ENCODE peak calls at places on chromosomes 13 and 19, in eight cellular contexts. One of them, this sample, is unnamed.

GRCh38 chr13:109500146-109500773 is 286.1 kb downstream of the IRS2 start:
- DNase-seq in NCI-H1105 treated with DMSO at 0.1 percent for 48 hours: no peak
- DNase-seq in LHCN-M2: peak
- DNase-seq in activated T-cell treated with anti-CD3 and anti-CD28 coated beads, Interleukin-2, amount 50 U/mL, for 72 hours: no peak
- DNase-seq in GM06990: no peak
- DNase-seq in AG08395: no peak
- DNase-seq in osteoblast: peak
- DNase-seq in stimulated activated CD4-positive, alpha-beta T cell treated with anti-CD3 and anti-CD28 coated beads, Interleukin-2, amount 100 ng/mL, for 48 hours: no peak
- DNase-seq in this sample: peak

GRCh38 chr13:41614671-41615519 is 157.5 kb downstream of the RGCC start:
- DNase-seq in NCI-H1105 treated with DMSO at 0.1 percent for 48 hours: no peak
- DNase-seq in LHCN-M2: no peak
- DNase-seq in activated T-cell treated with anti-CD3 and anti-CD28 coated beads, Interleukin-2, amount 50 U/mL, for 72 hours: no peak
- DNase-seq in GM06990: no peak
- DNase-seq in AG08395: no peak
- DNase-seq in osteoblast: peak
- DNase-seq in stimulated activated CD4-positive, alpha-beta T cell treated with anti-CD3 and anti-CD28 coated beads, Interleukin-2, amount 100 ng/mL, for 48 hours: no peak
- DNase-seq in this sample: no peak

GRCh38 chr19:45878043-45878794 is 7.7 kb downstream of the IRF2BP1 start:
- DNase-seq in NCI-H1105 treated with DMSO at 0.1 percent for 48 hours: no peak
- DNase-seq in LHCN-M2: no peak
- DNase-seq in activated T-cell treated with anti-CD3 and anti-CD28 coated beads, Interleukin-2, amount 50 U/mL, for 72 hours: peak
- DNase-seq in GM06990: no peak
- DNase-seq in AG08395: no peak
- DNase-seq in osteoblast: peak
- DNase-seq in stimulated activated CD4-positive, alpha-beta T cell treated with anti-CD3 and anti-CD28 coated beads, Interleukin-2, amount 100 ng/mL, for 48 hours: no peak
- DNase-seq in this sample: peak

GRCh38 chr19:459724-460511 is 915 bp downstream of the SHC2 start:
- DNase-seq in NCI-H1105 treated with DMSO at 0.1 percent for 48 hours: peak
- DNase-seq in LHCN-M2: peak
- DNase-seq in activated T-cell treated with anti-CD3 and anti-CD28 coated beads, Interleukin-2, amount 50 U/mL, for 72 hours: peak
- DNase-seq in GM06990: no peak
- DNase-seq in AG08395: peak
- DNase-seq in osteoblast: peak
- DNase-seq in stimulated activated CD4-positive, alpha-beta T cell treated with anti-CD3 and anti-CD28 coated beads, Interleukin-2, amount 100 ng/mL, for 48 hours: peak
- DNase-seq in this sample: peak

GRCh38 chr13:24148414-24149305 is 11.9 kb upstream of the SPATA13 start:
- DNase-seq in NCI-H1105 treated with DMSO at 0.1 percent for 48 hours: no peak
- DNase-seq in LHCN-M2: peak
- DNase-seq in activated T-cell treated with anti-CD3 and anti-CD28 coated beads, Interleukin-2, amount 50 U/mL, for 72 hours: no peak
- DNase-seq in GM06990: no peak
- DNase-seq in AG08395: peak
- DNase-seq in osteoblast: peak
- DNase-seq in stimulated activated CD4-positive, alpha-beta T cell treated with anti-CD3 and anti-CD28 coated beads, Interleukin-2, amount 100 ng/mL, for 48 hours: no peak
- DNase-seq in this sample: peak

GRCh38 chr13:48804836-48805601 is 151.3 kb downstream of the CYSLTR2 start:
- DNase-seq in NCI-H1105 treated with DMSO at 0.1 percent for 48 hours: no peak
- DNase-seq in LHCN-M2: peak
- DNase-seq in activated T-cell treated with anti-CD3 and anti-CD28 coated beads, Interleukin-2, amount 50 U/mL, for 72 hours: peak
- DNase-seq in GM06990: no peak
- DNase-seq in AG08395: peak
- DNase-seq in osteoblast: no peak
- DNase-seq in stimulated activated CD4-positive, alpha-beta T cell treated with anti-CD3 and anti-CD28 coated beads, Interleukin-2, amount 100 ng/mL, for 48 hours: no peak
- DNase-seq in this sample: no peak

GRCh38 chr13:27923794-27924528 is 4.2 kb downstream of the PDX1 start:
- DNase-seq in NCI-H1105 treated with DMSO at 0.1 percent for 48 hours: no peak
- DNase-seq in LHCN-M2: no peak
- DNase-seq in activated T-cell treated with anti-CD3 and anti-CD28 coated beads, Interleukin-2, amount 50 U/mL, for 72 hours: peak
- DNase-seq in GM06990: no peak
- DNase-seq in AG08395: no peak
- DNase-seq in osteoblast: no peak
- DNase-seq in stimulated activated CD4-positive, alpha-beta T cell treated with anti-CD3 and anti-CD28 coated beads, Interleukin-2, amount 100 ng/mL, for 48 hours: no peak
- DNase-seq in this sample: no peak

GRCh38 chr19:45125975-45126493 is 33.1 kb downstream of the PPP1R37 start:
- DNase-seq in NCI-H1105 treated with DMSO at 0.1 percent for 48 hours: peak
- DNase-seq in LHCN-M2: peak
- DNase-seq in activated T-cell treated with anti-CD3 and anti-CD28 coated beads, Interleukin-2, amount 50 U/mL, for 72 hours: peak
- DNase-seq in GM06990: peak
- DNase-seq in AG08395: peak
- DNase-seq in osteoblast: peak
- DNase-seq in stimulated activated CD4-positive, alpha-beta T cell treated with anti-CD3 and anti-CD28 coated beads, Interleukin-2, amount 100 ng/mL, for 48 hours: peak
- DNase-seq in this sample: peak

GRCh38 chr19:18961767-18962423 is 20.9 kb upstream of the HOMER3 start:
- DNase-seq in NCI-H1105 treated with DMSO at 0.1 percent for 48 hours: no peak
- DNase-seq in LHCN-M2: no peak
- DNase-seq in activated T-cell treated with anti-CD3 and anti-CD28 coated beads, Interleukin-2, amount 50 U/mL, for 72 hours: no peak
- DNase-seq in GM06990: no peak
- DNase-seq in AG08395: no peak
- DNase-seq in osteoblast: no peak
- DNase-seq in stimulated activated CD4-positive, alpha-beta T cell treated with anti-CD3 and anti-CD28 coated beads, Interleukin-2, amount 100 ng/mL, for 48 hours: no peak
- DNase-seq in this sample: no peak

GRCh38 chr19:49136771-49137171 is 17.4 kb downstream of the PPFIA3 start:
- DNase-seq in NCI-H1105 treated with DMSO at 0.1 percent for 48 hours: no peak
- DNase-seq in LHCN-M2: no peak
- DNase-seq in activated T-cell treated with anti-CD3 and anti-CD28 coated beads, Interleukin-2, amount 50 U/mL, for 72 hours: no peak
- DNase-seq in GM06990: no peak
- DNase-seq in AG08395: peak
- DNase-seq in osteoblast: peak
- DNase-seq in stimulated activated CD4-positive, alpha-beta T cell treated with anti-CD3 and anti-CD28 coated beads, Interleukin-2, amount 100 ng/mL, for 48 hours: no peak
- DNase-seq in this sample: peak

GRCh38 chr13:75135325-75135825 is 346.6 kb downstream of the TBC1D4 start:
- DNase-seq in NCI-H1105 treated with DMSO at 0.1 percent for 48 hours: no peak
- DNase-seq in LHCN-M2: peak
- DNase-seq in activated T-cell treated with anti-CD3 and anti-CD28 coated beads, Interleukin-2, amount 50 U/mL, for 72 hours: no peak
- DNase-seq in GM06990: no peak
- DNase-seq in AG08395: peak
- DNase-seq in osteoblast: no peak
- DNase-seq in stimulated activated CD4-positive, alpha-beta T cell treated with anti-CD3 and anti-CD28 coated beads, Interleukin-2, amount 100 ng/mL, for 48 hours: no peak
- DNase-seq in this sample: peak

GRCh38 chr19:47853003-47853402 is 6.0 kb upstream of the TPRX2 start:
- DNase-seq in NCI-H1105 treated with DMSO at 0.1 percent for 48 hours: no peak
- DNase-seq in LHCN-M2: no peak
- DNase-seq in activated T-cell treated with anti-CD3 and anti-CD28 coated beads, Interleukin-2, amount 50 U/mL, for 72 hours: no peak
- DNase-seq in GM06990: no peak
- DNase-seq in AG08395: no peak
- DNase-seq in osteoblast: no peak
- DNase-seq in stimulated activated CD4-positive, alpha-beta T cell treated with anti-CD3 and anti-CD28 coated beads, Interleukin-2, amount 100 ng/mL, for 48 hours: no peak
- DNase-seq in this sample: no peak

GRCh38 chr13:98141938-98142426 is 912 bp upstream of the FARP1 start:
- DNase-seq in NCI-H1105 treated with DMSO at 0.1 percent for 48 hours: no peak
- DNase-seq in LHCN-M2: no peak
- DNase-seq in activated T-cell treated with anti-CD3 and anti-CD28 coated beads, Interleukin-2, amount 50 U/mL, for 72 hours: peak
- DNase-seq in GM06990: no peak
- DNase-seq in AG08395: peak
- DNase-seq in osteoblast: no peak
- DNase-seq in stimulated activated CD4-positive, alpha-beta T cell treated with anti-CD3 and anti-CD28 coated beads, Interleukin-2, amount 100 ng/mL, for 48 hours: no peak
- DNase-seq in this sample: no peak

GRCh38 chr19:50461066-50461875 is 15.0 kb upstream of the EMC10 start:
- DNase-seq in NCI-H1105 treated with DMSO at 0.1 percent for 48 hours: peak
- DNase-seq in LHCN-M2: peak
- DNase-seq in activated T-cell treated with anti-CD3 and anti-CD28 coated beads, Interleukin-2, amount 50 U/mL, for 72 hours: peak
- DNase-seq in GM06990: peak
- DNase-seq in AG08395: peak
- DNase-seq in osteoblast: peak
- DNase-seq in stimulated activated CD4-positive, alpha-beta T cell treated with anti-CD3 and anti-CD28 coated beads, Interleukin-2, amount 100 ng/mL, for 48 hours: peak
- DNase-seq in this sample: peak

GRCh38 chr19:47005873-47006272 is 13.8 kb upstream of the NPAS1 start:
- DNase-seq in NCI-H1105 treated with DMSO at 0.1 percent for 48 hours: no peak
- DNase-seq in LHCN-M2: peak
- DNase-seq in activated T-cell treated with anti-CD3 and anti-CD28 coated beads, Interleukin-2, amount 50 U/mL, for 72 hours: no peak
- DNase-seq in GM06990: no peak
- DNase-seq in AG08395: no peak
- DNase-seq in osteoblast: peak
- DNase-seq in stimulated activated CD4-positive, alpha-beta T cell treated with anti-CD3 and anti-CD28 coated beads, Interleukin-2, amount 100 ng/mL, for 48 hours: no peak
- DNase-seq in this sample: no peak

GRCh38 chr19:16405797-16406196 is 66.0 kb downstream of the EPS15L1 start:
- DNase-seq in NCI-H1105 treated with DMSO at 0.1 percent for 48 hours: no peak
- DNase-seq in LHCN-M2: no peak
- DNase-seq in activated T-cell treated with anti-CD3 and anti-CD28 coated beads, Interleukin-2, amount 50 U/mL, for 72 hours: no peak
- DNase-seq in GM06990: no peak
- DNase-seq in AG08395: no peak
- DNase-seq in osteoblast: peak
- DNase-seq in stimulated activated CD4-positive, alpha-beta T cell treated with anti-CD3 and anti-CD28 coated beads, Interleukin-2, amount 100 ng/mL, for 48 hours: no peak
- DNase-seq in this sample: no peak

GRCh38 chr13:109595466-109595865 is 190.9 kb downstream of the IRS2 start:
- DNase-seq in NCI-H1105 treated with DMSO at 0.1 percent for 48 hours: no peak
- DNase-seq in LHCN-M2: no peak
- DNase-seq in activated T-cell treated with anti-CD3 and anti-CD28 coated beads, Interleukin-2, amount 50 U/mL, for 72 hours: no peak
- DNase-seq in GM06990: no peak
- DNase-seq in AG08395: peak
- DNase-seq in osteoblast: no peak
- DNase-seq in stimulated activated CD4-positive, alpha-beta T cell treated with anti-CD3 and anti-CD28 coated beads, Interleukin-2, amount 100 ng/mL, for 48 hours: no peak
- DNase-seq in this sample: no peak

GRCh38 chr13:103238441-103238840 is 172.2 kb upstream of the SLC10A2 start:
- DNase-seq in NCI-H1105 treated with DMSO at 0.1 percent for 48 hours: no peak
- DNase-seq in LHCN-M2: no peak
- DNase-seq in activated T-cell treated with anti-CD3 and anti-CD28 coated beads, Interleukin-2, amount 50 U/mL, for 72 hours: no peak
- DNase-seq in GM06990: no peak
- DNase-seq in AG08395: no peak
- DNase-seq in osteoblast: no peak
- DNase-seq in stimulated activated CD4-positive, alpha-beta T cell treated with anti-CD3 and anti-CD28 coated beads, Interleukin-2, amount 100 ng/mL, for 48 hours: no peak
- DNase-seq in this sample: no peak

GRCh38 chr19:40512473-40513344 is 45.9 kb downstream of the SPTBN4 start:
- DNase-seq in NCI-H1105 treated with DMSO at 0.1 percent for 48 hours: peak
- DNase-seq in LHCN-M2: no peak
- DNase-seq in activated T-cell treated with anti-CD3 and anti-CD28 coated beads, Interleukin-2, amount 50 U/mL, for 72 hours: no peak
- DNase-seq in GM06990: no peak
- DNase-seq in AG08395: peak
- DNase-seq in osteoblast: peak
- DNase-seq in stimulated activated CD4-positive, alpha-beta T cell treated with anti-CD3 and anti-CD28 coated beads, Interleukin-2, amount 100 ng/mL, for 48 hours: no peak
- DNase-seq in this sample: no peak

GRCh38 chr19:49081273-49081672 is 4.0 kb upstream of the SNRNP70 start:
- DNase-seq in NCI-H1105 treated with DMSO at 0.1 percent for 48 hours: no peak
- DNase-seq in LHCN-M2: no peak
- DNase-seq in activated T-cell treated with anti-CD3 and anti-CD28 coated beads, Interleukin-2, amount 50 U/mL, for 72 hours: no peak
- DNase-seq in GM06990: no peak
- DNase-seq in AG08395: no peak
- DNase-seq in osteoblast: peak
- DNase-seq in stimulated activated CD4-positive, alpha-beta T cell treated with anti-CD3 and anti-CD28 coated beads, Interleukin-2, amount 100 ng/mL, for 48 hours: no peak
- DNase-seq in this sample: no peak

GRCh38 chr19:32223595-32224370 is 121.6 kb upstream of the ZNF507 start:
- DNase-seq in NCI-H1105 treated with DMSO at 0.1 percent for 48 hours: peak
- DNase-seq in LHCN-M2: no peak
- DNase-seq in activated T-cell treated with anti-CD3 and anti-CD28 coated beads, Interleukin-2, amount 50 U/mL, for 72 hours: peak
- DNase-seq in GM06990: no peak
- DNase-seq in AG08395: no peak
- DNase-seq in osteoblast: no peak
- DNase-seq in stimulated activated CD4-positive, alpha-beta T cell treated with anti-CD3 and anti-CD28 coated beads, Interleukin-2, amount 100 ng/mL, for 48 hours: no peak
- DNase-seq in this sample: no peak

GRCh38 chr13:94157705-94158218 is 321.7 kb downstream of the DCT start:
- DNase-seq in NCI-H1105 treated with DMSO at 0.1 percent for 48 hours: no peak
- DNase-seq in LHCN-M2: no peak
- DNase-seq in activated T-cell treated with anti-CD3 and anti-CD28 coated beads, Interleukin-2, amount 50 U/mL, for 72 hours: no peak
- DNase-seq in GM06990: no peak
- DNase-seq in AG08395: no peak
- DNase-seq in osteoblast: no peak
- DNase-seq in stimulated activated CD4-positive, alpha-beta T cell treated with anti-CD3 and anti-CD28 coated beads, Interleukin-2, amount 100 ng/mL, for 48 hours: no peak
- DNase-seq in this sample: no peak

GRCh38 chr19:56076413-56076998 is 44.6 kb downstream of the ZNF787 start:
- DNase-seq in NCI-H1105 treated with DMSO at 0.1 percent for 48 hours: peak
- DNase-seq in LHCN-M2: peak
- DNase-seq in activated T-cell treated with anti-CD3 and anti-CD28 coated beads, Interleukin-2, amount 50 U/mL, for 72 hours: peak
- DNase-seq in GM06990: no peak
- DNase-seq in AG08395: peak
- DNase-seq in osteoblast: peak
- DNase-seq in stimulated activated CD4-positive, alpha-beta T cell treated with anti-CD3 and anti-CD28 coated beads, Interleukin-2, amount 100 ng/mL, for 48 hours: peak
- DNase-seq in this sample: peak

GRCh38 chr13:30829145-30829544 is 76.9 kb upstream of the MEDAG start:
- DNase-seq in NCI-H1105 treated with DMSO at 0.1 percent for 48 hours: no peak
- DNase-seq in LHCN-M2: peak
- DNase-seq in activated T-cell treated with anti-CD3 and anti-CD28 coated beads, Interleukin-2, amount 50 U/mL, for 72 hours: no peak
- DNase-seq in GM06990: no peak
- DNase-seq in AG08395: peak
- DNase-seq in osteoblast: peak
- DNase-seq in stimulated activated CD4-positive, alpha-beta T cell treated with anti-CD3 and anti-CD28 coated beads, Interleukin-2, amount 100 ng/mL, for 48 hours: no peak
- DNase-seq in this sample: peak

GRCh38 chr19:13018037-13018914 is 23.0 kb downstream of the NFIX start:
- DNase-seq in NCI-H1105 treated with DMSO at 0.1 percent for 48 hours: no peak
- DNase-seq in LHCN-M2: no peak
- DNase-seq in activated T-cell treated with anti-CD3 and anti-CD28 coated beads, Interleukin-2, amount 50 U/mL, for 72 hours: no peak
- DNase-seq in GM06990: no peak
- DNase-seq in AG08395: peak
- DNase-seq in osteoblast: peak
- DNase-seq in stimulated activated CD4-positive, alpha-beta T cell treated with anti-CD3 and anti-CD28 coated beads, Interleukin-2, amount 100 ng/mL, for 48 hours: no peak
- DNase-seq in this sample: no peak

GRCh38 chr19:15180451-15181390 is 20.1 kb downstream of the NOTCH3 start:
- DNase-seq in NCI-H1105 treated with DMSO at 0.1 percent for 48 hours: peak
- DNase-seq in LHCN-M2: no peak
- DNase-seq in activated T-cell treated with anti-CD3 and anti-CD28 coated beads, Interleukin-2, amount 50 U/mL, for 72 hours: no peak
- DNase-seq in GM06990: no peak
- DNase-seq in AG08395: no peak
- DNase-seq in osteoblast: peak
- DNase-seq in stimulated activated CD4-positive, alpha-beta T cell treated with anti-CD3 and anti-CD28 coated beads, Interleukin-2, amount 100 ng/mL, for 48 hours: no peak
- DNase-seq in this sample: no peak

GRCh38 chr19:18278521-18279265 is 2.7 kb downstream of the JUND start:
- DNase-seq in NCI-H1105 treated with DMSO at 0.1 percent for 48 hours: no peak
- DNase-seq in LHCN-M2: no peak
- DNase-seq in activated T-cell treated with anti-CD3 and anti-CD28 coated beads, Interleukin-2, amount 50 U/mL, for 72 hours: peak
- DNase-seq in GM06990: no peak
- DNase-seq in AG08395: no peak
- DNase-seq in osteoblast: peak
- DNase-seq in stimulated activated CD4-positive, alpha-beta T cell treated with anti-CD3 and anti-CD28 coated beads, Interleukin-2, amount 100 ng/mL, for 48 hours: peak
- DNase-seq in this sample: peak

GRCh38 chr13:95269756-95270155 is 31.5 kb downstream of the ABCC4 start:
- DNase-seq in NCI-H1105 treated with DMSO at 0.1 percent for 48 hours: no peak
- DNase-seq in LHCN-M2: no peak
- DNase-seq in activated T-cell treated with anti-CD3 and anti-CD28 coated beads, Interleukin-2, amount 50 U/mL, for 72 hours: no peak
- DNase-seq in GM06990: no peak
- DNase-seq in AG08395: no peak
- DNase-seq in osteoblast: no peak
- DNase-seq in stimulated activated CD4-positive, alpha-beta T cell treated with anti-CD3 and anti-CD28 coated beads, Interleukin-2, amount 100 ng/mL, for 48 hours: no peak
- DNase-seq in this sample: no peak

GRCh38 chr13:80870186-80870585 is 529.3 kb upstream of the SPRY2 start:
- DNase-seq in NCI-H1105 treated with DMSO at 0.1 percent for 48 hours: peak
- DNase-seq in LHCN-M2: no peak
- DNase-seq in activated T-cell treated with anti-CD3 and anti-CD28 coated beads, Interleukin-2, amount 50 U/mL, for 72 hours: no peak
- DNase-seq in GM06990: no peak
- DNase-seq in AG08395: no peak
- DNase-seq in osteoblast: no peak
- DNase-seq in stimulated activated CD4-positive, alpha-beta T cell treated with anti-CD3 and anti-CD28 coated beads, Interleukin-2, amount 100 ng/mL, for 48 hours: no peak
- DNase-seq in this sample: no peak

GRCh38 chr19:4582112-4582553 is 22.6 kb upstream of the SEMA6B start:
- DNase-seq in NCI-H1105 treated with DMSO at 0.1 percent for 48 hours: no peak
- DNase-seq in LHCN-M2: no peak
- DNase-seq in activated T-cell treated with anti-CD3 and anti-CD28 coated beads, Interleukin-2, amount 50 U/mL, for 72 hours: no peak
- DNase-seq in GM06990: no peak
- DNase-seq in AG08395: no peak
- DNase-seq in osteoblast: peak
- DNase-seq in stimulated activated CD4-positive, alpha-beta T cell treated with anti-CD3 and anti-CD28 coated beads, Interleukin-2, amount 100 ng/mL, for 48 hours: no peak
- DNase-seq in this sample: no peak

GRCh38 chr13:98581971-98582702 is 5.2 kb upstream of the STK24 start:
- DNase-seq in NCI-H1105 treated with DMSO at 0.1 percent for 48 hours: peak
- DNase-seq in LHCN-M2: peak
- DNase-seq in activated T-cell treated with anti-CD3 and anti-CD28 coated beads, Interleukin-2, amount 50 U/mL, for 72 hours: no peak
- DNase-seq in GM06990: no peak
- DNase-seq in AG08395: peak
- DNase-seq in osteoblast: peak
- DNase-seq in stimulated activated CD4-positive, alpha-beta T cell treated with anti-CD3 and anti-CD28 coated beads, Interleukin-2, amount 100 ng/mL, for 48 hours: no peak
- DNase-seq in this sample: peak

GRCh38 chr19:49808762-49809154 is 4.3 kb downstream of the FUZ start:
- DNase-seq in NCI-H1105 treated with DMSO at 0.1 percent for 48 hours: peak
- DNase-seq in LHCN-M2: peak
- DNase-seq in activated T-cell treated with anti-CD3 and anti-CD28 coated beads, Interleukin-2, amount 50 U/mL, for 72 hours: peak
- DNase-seq in GM06990: peak
- DNase-seq in AG08395: peak
- DNase-seq in osteoblast: peak
- DNase-seq in stimulated activated CD4-positive, alpha-beta T cell treated with anti-CD3 and anti-CD28 coated beads, Interleukin-2, amount 100 ng/mL, for 48 hours: peak
- DNase-seq in this sample: peak

GRCh38 chr19:15538774-15539173 is 30.4 kb downstream of the CYP4F22 start:
- DNase-seq in NCI-H1105 treated with DMSO at 0.1 percent for 48 hours: no peak
- DNase-seq in LHCN-M2: no peak
- DNase-seq in activated T-cell treated with anti-CD3 and anti-CD28 coated beads, Interleukin-2, amount 50 U/mL, for 72 hours: no peak
- DNase-seq in GM06990: no peak
- DNase-seq in AG08395: no peak
- DNase-seq in osteoblast: no peak
- DNase-seq in stimulated activated CD4-positive, alpha-beta T cell treated with anti-CD3 and anti-CD28 coated beads, Interleukin-2, amount 100 ng/mL, for 48 hours: no peak
- DNase-seq in this sample: peak

GRCh38 chr13:98315466-98315865 is 138.4 kb upstream of the RNF113B start:
- DNase-seq in NCI-H1105 treated with DMSO at 0.1 percent for 48 hours: no peak
- DNase-seq in LHCN-M2: peak
- DNase-seq in activated T-cell treated with anti-CD3 and anti-CD28 coated beads, Interleukin-2, amount 50 U/mL, for 72 hours: no peak
- DNase-seq in GM06990: no peak
- DNase-seq in AG08395: peak
- DNase-seq in osteoblast: no peak
- DNase-seq in stimulated activated CD4-positive, alpha-beta T cell treated with anti-CD3 and anti-CD28 coated beads, Interleukin-2, amount 100 ng/mL, for 48 hours: no peak
- DNase-seq in this sample: peak

This sample was measured in myocyte.